ENCODE peak calls at places on chromosomes 7 and 10, in nine cellular contexts. S is heart right ventricle, G is GM12865, W is Panc1, N is neural progenitor cell, P is HCT116, R is brain microvascular endothelial cell, V is transverse colon, I is ovary. T is an unnamed sample.

GRCh38 chr7:4800926-4801838 is 25.8 kb downstream of the AP5Z1 start:
- DNase-seq in N (no peak), G (no peak), S (no peak), P (no peak), W (no peak), V (no peak), R (no peak), I (no peak), T (no peak)

GRCh38 chr7:129110575-129111376 is 33.7 kb upstream of the TSPAN33 start:
- DNase-seq in G (no peak), N (peak), R (no peak), P (no peak), I (no peak), S (no peak), W (no peak), V (no peak), T (no peak)

GRCh38 chr7:88115258-88116195 is 104.3 kb downstream of the SRI start:
- DNase-seq in N (no peak), V (no peak), W (no peak), S (no peak), P (no peak), G (no peak), I (no peak), R (no peak), T (no peak)

GRCh38 chr10:113335603-113336002 is 217.2 kb upstream of the HABP2 start:
- DNase-seq in I (no peak), S (no peak), V (no peak), N (no peak), R (peak), G (no peak), P (no peak), W (no peak), T (peak)

GRCh38 chr7:45957721-45958120 is 36.6 kb upstream of the IGFBP3 start:
- DNase-seq in I (no peak), G (no peak), P (no peak), V (no peak), S (no peak), R (no peak), N (no peak), W (no peak), T (no peak)

GRCh38 chr10:86269332-86269731 is 97.3 kb downstream of the GRID1 start:
- DNase-seq in R (no peak), I (no peak), V (no peak), W (no peak), N (no peak), P (no peak), G (no peak), S (no peak), T (no peak)

GRCh38 chr10:7377614-7378248 is 33.1 kb downstream of the SFMBT2 start:
- DNase-seq in G (no peak), V (no peak), N (no peak), S (no peak), I (no peak), W (no peak), P (no peak), R (no peak), T (no peak)

GRCh38 chr10:122515588-122516231 is 44.8 kb upstream of the DMBT1 start:
- DNase-seq in S (peak), V (peak), W (no peak), G (peak), P (no peak), N (no peak), I (no peak), R (no peak), T (peak)

GRCh38 chr10:92734288-92734687 is 44.5 kb downstream of the HHEX start:
- DNase-seq in I (no peak), G (no peak), W (no peak), R (no peak), N (no peak), S (no peak), P (no peak), V (no peak), T (no peak)

GRCh38 chr10:6037975-6038624 is 24.1 kb downstream of the IL2RA start:
- DNase-seq in S (no peak), N (no peak), W (no peak), V (no peak), I (no peak), G (no peak), P (no peak), R (no peak), T (no peak)

GRCh38 chr10:131852161-131852822 is 48.5 kb upstream of the PPP2R2D start:
- DNase-seq in G (no peak), S (no peak), N (no peak), I (peak), V (no peak), R (no peak), W (no peak), P (no peak), T (no peak)

GRCh38 chr10:128861018-128861565 is 605.9 kb upstream of the MGMT start:
- DNase-seq in N (no peak), I (no peak), V (no peak), S (no peak), P (no peak), G (no peak), R (no peak), W (no peak), T (no peak)

GRCh38 chr7:147523056-147523455 is 1067.5 kb upstream of the C7orf33 start:
- DNase-seq in G (no peak), S (no peak), W (no peak), R (no peak), I (no peak), V (no peak), N (no peak), P (no peak), T (peak)

GRCh38 chr7:127252736-127253288 is at the start of gene GRM8:
- DNase-seq in P (no peak), N (peak), S (peak), V (peak), G (no peak), R (peak), I (peak), W (no peak), T (peak)

GRCh38 chr10:122127943-122128342 is 139.0 kb downstream of the TACC2 start:
- DNase-seq in I (no peak), W (no peak), G (no peak), P (no peak), R (peak), V (no peak), S (no peak), N (no peak), T (no peak)

GRCh38 chr7:65477326-65477725 is 103.7 kb downstream of the ZNF92 start:
- DNase-seq in G (peak), P (peak), V (no peak), R (no peak), I (no peak), S (no peak), N (peak), W (no peak), T (peak)

GRCh38 chr10:75071164-75071489 is 40.3 kb upstream of the SAMD8 start:
- DNase-seq in P (no peak), N (no peak), W (no peak), R (no peak), G (no peak), V (no peak), S (no peak), I (peak), T (no peak)

GRCh38 chr7:43484678-43485355 is 98.1 kb upstream of the STK17A start:
- DNase-seq in R (no peak), S (no peak), P (no peak), G (no peak), V (no peak), W (no peak), I (no peak), N (no peak), T (no peak)

GRCh38 chr7:47691974-47692373 is 110.1 kb upstream of the TNS3 start:
- DNase-seq in G (no peak), I (no peak), V (no peak), W (no peak), R (no peak), S (no peak), P (no peak), N (no peak), T (no peak)

GRCh38 chr7:10471280-10471679 is 502.4 kb upstream of the PHF14 start:
- DNase-seq in N (no peak), P (no peak), S (no peak), G (no peak), V (no peak), I (no peak), R (no peak), W (no peak), T (no peak)

GRCh38 chr7:134784251-134785049 is 5.0 kb downstream of the CALD1 start:
- DNase-seq in V (no peak), N (peak), G (no peak), R (no peak), S (no peak), I (no peak), P (no peak), W (no peak), T (no peak)

GRCh38 chr7:7790041-7790751 is 71.8 kb upstream of the RPA3 start:
- DNase-seq in N (peak), S (no peak), I (no peak), W (no peak), R (no peak), G (no peak), V (no peak), P (no peak), T (peak)

GRCh38 chr10:24382979-24383663 is 174.2 kb downstream of the KIAA1217 start:
- DNase-seq in N (no peak), W (no peak), R (peak), G (no peak), S (peak), P (no peak), I (no peak), V (peak), T (no peak)

GRCh38 chr7:47739901-47740300 is 158.0 kb upstream of the TNS3 start:
- DNase-seq in P (no peak), S (no peak), I (no peak), W (no peak), R (no peak), G (no peak), V (no peak), N (no peak), T (no peak)

GRCh38 chr10:14688606-14689005 is 86.1 kb downstream of the FAM107B start:
- DNase-seq in W (no peak), P (no peak), G (no peak), V (no peak), I (no peak), N (no peak), R (peak), S (no peak), T (peak)

GRCh38 chr7:127870231-127870907 is 160.9 kb downstream of the LRRC4 start:
- DNase-seq in P (no peak), I (no peak), R (no peak), V (no peak), S (no peak), G (peak), W (no peak), N (no peak), T (no peak)

GRCh38 chr7:84002348-84002747 is 192.2 kb downstream of the SEMA3A start:
- DNase-seq in R (no peak), G (no peak), P (no peak), N (no peak), I (no peak), S (no peak), W (no peak), V (no peak), T (no peak)

GRCh38 chr10:8104005-8104404 is 49.5 kb downstream of the GATA3 start:
- DNase-seq in V (no peak), W (no peak), S (no peak), P (no peak), I (no peak), G (peak), N (no peak), R (no peak), T (no peak)

GRCh38 chr7:41170466-41170865 is 532.4 kb downstream of the INHBA start:
- DNase-seq in W (no peak), V (no peak), S (no peak), I (no peak), R (no peak), N (no peak), P (no peak), G (no peak), T (no peak)

GRCh38 chr7:141585592-141586510 is 34.6 kb downstream of the AGK start:
- DNase-seq in N (no peak), W (peak), S (no peak), G (peak), V (no peak), R (peak), P (no peak), I (no peak), T (peak)

GRCh38 chr7:42522227-42522991 is 285.4 kb upstream of the GLI3 start:
- DNase-seq in G (no peak), R (peak), S (no peak), I (no peak), P (no peak), W (no peak), V (peak), N (peak), T (no peak)

GRCh38 chr10:110460111-110460809 is 37.4 kb upstream of the DUSP5 start:
- DNase-seq in G (peak), W (no peak), V (peak), N (no peak), R (peak), S (peak), P (no peak), I (no peak), T (peak)

GRCh38 chr7:137975223-137975622 is 26.7 kb downstream of the CREB3L2 start:
- DNase-seq in G (peak), I (peak), S (peak), W (no peak), N (peak), R (peak), P (no peak), V (no peak), T (peak)

GRCh38 chr7:109879429-109879828 is 1211.5 kb upstream of the LRRN3 start:
- DNase-seq in P (no peak), G (no peak), I (no peak), V (no peak), S (no peak), R (no peak), W (no peak), N (no peak), T (no peak)

GRCh38 chr7:120611959-120612358 is 246.0 kb downstream of the TSPAN12 start:
- DNase-seq in N (no peak), W (no peak), P (no peak), V (no peak), R (no peak), G (no peak), I (no peak), S (no peak), T (no peak)

GRCh38 chr10:52004342-52004949 is 305.1 kb upstream of the CSTF2T start:
- DNase-seq in S (no peak), G (peak), I (no peak), P (peak), R (peak), V (no peak), N (peak), W (peak), T (peak)
- TF ChIP-seq CTCF in S (no peak), G (peak), I (peak), P (peak), R (peak), V (peak), N (peak), W (peak), T (peak)

GRCh38 chr10:12414278-12414988 is 65.1 kb downstream of the CAMK1D start:
- DNase-seq in P (no peak), R (no peak), V (no peak), N (no peak), W (no peak), I (no peak), G (no peak), S (no peak), T (peak)
- H3K4me3 ChIP-seq in P (no peak), R (no peak), V (no peak), N (no peak), W (no peak), I (no peak), G (no peak), S (no peak), T (no peak)

GRCh38 chr7:972670-973309 is 2.6 kb downstream of the COX19 start:
- DNase-seq in G (no peak), N (no peak), I (no peak), S (no peak), V (no peak), P (no peak), W (no peak), R (no peak), T (no peak)

GRCh38 chr7:974172-974571 is 1.2 kb downstream of the COX19 start:
- DNase-seq in G (no peak), P (no peak), I (no peak), N (no peak), S (no peak), W (no peak), V (no peak), R (no peak), T (peak)

GRCh38 chr7:973312-973711 is 2.0 kb downstream of the COX19 start:
- DNase-seq in G (no peak), N (no peak), V (no peak), R (no peak), S (no peak), I (no peak), P (no peak), W (no peak), T (no peak)

GRCh38 chr7:970744-971143 is 4.6 kb downstream of the COX19 start:
- DNase-seq in V (no peak), P (no peak), G (no peak), I (no peak), N (no peak), R (no peak), W (no peak), S (no peak), T (no peak)

GRCh38 chr7:972110-972509 is 3.2 kb downstream of the COX19 start:
- DNase-seq in W (no peak), I (no peak), V (no peak), R (no peak), G (no peak), P (no peak), N (no peak), S (no peak), T (no peak)
- TF ChIP-seq CTCF in W (no peak), I (no peak), V (no peak), R (no peak), G (no peak), P (no peak), N (no peak), S (no peak), T (no peak)

GRCh38 chr7:22576941-22577927 is 77.2 kb upstream of the STEAP1B start:
- DNase-seq in W (no peak), V (no peak), G (no peak), I (no peak), R (peak), P (no peak), N (no peak), S (no peak), T (peak)

GRCh38 chr7:22579961-22580360 is 80.0 kb upstream of the STEAP1B start:
- DNase-seq in W (no peak), V (no peak), I (no peak), G (no peak), R (no peak), P (no peak), N (no peak), S (no peak), T (no peak)

GRCh38 chr7:22574756-22575517 is 74.9 kb upstream of the STEAP1B start:
- DNase-seq in N (no peak), W (no peak), S (no peak), I (no peak), P (no peak), V (no peak), G (no peak), R (no peak), T (peak)

GRCh38 chr7:22581099-22581498 is 81.1 kb upstream of the STEAP1B start:
- DNase-seq in R (no peak), I (no peak), P (no peak), N (no peak), G (no peak), V (no peak), S (no peak), W (no peak), T (no peak)

GRCh38 chr7:22578048-22578770 is 78.2 kb upstream of the STEAP1B start:
- DNase-seq in N (no peak), W (no peak), R (peak), I (no peak), P (no peak), V (no peak), G (no peak), S (no peak), T (peak)
- H3K4me3 ChIP-seq in N (no peak), W (no peak), R (no peak), I (no peak), P (no peak), V (no peak), G (no peak), S (no peak), T (no peak)

GRCh38 chr7:107048783-107049418 is 4.4 kb downstream of the PRKAR2B start:
- DNase-seq in P (no peak), S (no peak), W (no peak), I (no peak), G (no peak), V (no peak), N (no peak), R (no peak), T (no peak)
- TF ChIP-seq CTCF in P (no peak), S (no peak), W (peak), I (no peak), G (no peak), V (no peak), N (no peak), R (no peak), T (no peak)

GRCh38 chr7:100825760-100826545 is 1.4 kb downstream of the EPHB4 start:
- DNase-seq in G (no peak), S (no peak), W (no peak), P (no peak), V (no peak), R (peak), I (no peak), N (peak), T (peak)
- H3K4me3 ChIP-seq in G (no peak), S (peak), W (peak), P (peak), V (peak), R (peak), I (peak), N (peak), T (peak)

DNA sequence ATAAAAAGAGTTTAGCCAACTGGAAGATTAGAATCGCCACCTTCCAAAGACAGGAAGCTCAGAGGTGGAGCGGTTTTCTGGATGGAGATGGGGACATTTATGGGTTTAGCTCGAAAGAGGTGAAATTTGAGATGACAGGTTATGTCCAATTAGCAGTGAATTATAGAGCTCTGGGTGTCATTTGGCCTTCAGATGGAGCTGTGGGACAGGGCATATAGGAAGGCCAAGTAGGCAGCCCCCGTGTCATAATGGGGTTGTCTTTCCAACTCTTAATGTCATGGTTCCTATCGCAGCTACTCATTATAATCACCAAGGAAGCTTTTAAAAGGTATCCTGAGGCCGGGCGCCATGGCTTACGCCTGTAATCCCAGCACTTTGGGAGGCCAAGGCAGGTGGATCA is 21.0 kb upstream of the EEPD1 start:
- DNase-seq in S (no peak), R (no peak), P (no peak), W (no peak), G (no peak), N (no peak), I (no peak), V (no peak), T (no peak)
- TF ChIP-seq CTCF in S (no peak), R (no peak), P (no peak), W (peak), G (no peak), N (no peak), I (no peak), V (no peak), T (no peak)

GRCh38 chr7:106068538-106068961 is 43.6 kb downstream of the SYPL1 start:
- DNase-seq in R (no peak), I (no peak), W (no peak), V (no peak), S (no peak), P (no peak), N (no peak), G (no peak), T (no peak)

GRCh38 chr7:106069471-106070200 is 42.5 kb downstream of the SYPL1 start:
- DNase-seq in G (peak), N (no peak), R (no peak), V (no peak), S (no peak), I (no peak), P (no peak), W (no peak), T (no peak)

GRCh38 chr7:106067678-106068077 is 44.4 kb downstream of the SYPL1 start:
- DNase-seq in N (no peak), V (no peak), W (no peak), I (no peak), S (no peak), G (no peak), P (no peak), R (no peak), T (no peak)

GRCh38 chr7:106070201-106070551 is 41.9 kb downstream of the SYPL1 start:
- DNase-seq in P (no peak), S (no peak), R (no peak), W (no peak), I (no peak), N (no peak), G (no peak), V (no peak), T (no peak)

GRCh38 chr7:106068986-106069385 is 43.1 kb downstream of the SYPL1 start:
- DNase-seq in N (no peak), P (no peak), I (no peak), S (no peak), R (no peak), G (no peak), W (no peak), V (no peak), T (peak)
- H3K4me3 ChIP-seq in N (no peak), P (no peak), I (no peak), S (no peak), R (no peak), G (no peak), W (no peak), V (no peak), T (no peak)

DNA sequence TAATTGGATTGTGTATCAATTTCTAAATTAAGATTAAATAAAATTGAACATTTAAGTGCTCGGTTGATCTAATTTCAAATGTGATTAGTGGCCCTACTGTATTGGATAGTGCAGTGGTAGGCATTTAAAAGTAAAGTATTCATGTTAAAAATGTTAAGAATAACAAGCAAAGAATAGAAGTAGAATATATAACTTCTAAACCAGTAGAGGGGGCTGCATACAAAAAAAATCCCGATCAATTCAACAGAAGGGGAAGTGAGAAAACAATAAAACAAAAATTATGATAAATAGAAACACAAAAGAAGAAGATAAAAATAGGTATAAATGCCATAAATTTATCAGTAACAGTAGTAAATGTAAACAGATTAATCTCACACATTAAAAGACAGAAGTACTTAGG is 24.9 kb upstream of the WDFY4 start:
- DNase-seq in S (no peak), G (peak), W (no peak), V (no peak), R (no peak), I (no peak), P (no peak), N (peak), T (no peak)
- TF ChIP-seq CTCF in S (no peak), G (peak), W (peak), V (no peak), R (no peak), I (no peak), P (peak), N (peak), T (peak)